ENCODE peak calls at places on chromosomes 4 and X, in eight cellular contexts. Y, W, O, I, X, T, J and E are unnamed samples.

GRCh38 chrX:16305187-16305586 is 137.9 kb downstream of the MAGEB17 start:
- DNase-seq in W (no peak), X (no peak), Y (no peak), O (no peak), J (no peak), I (no peak), T (no peak), E (no peak)

GRCh38 chr4:8229341-8229975 is 30.4 kb downstream of the SH3TC1 start:
- DNase-seq in Y (no peak), W (no peak), X (no peak), I (no peak), J (no peak), T (no peak), O (no peak), E (no peak)

GRCh38 chr4:17511041-17511949 is 595 bp downstream of the QDPR start:
- DNase-seq in T (peak), Y (peak), X (peak), O (peak), J (peak), W (peak), I (peak), E (peak)

GRCh38 chr4:6278801-6279197 is 9.1 kb downstream of the WFS1 start:
- DNase-seq in O (peak), X (no peak), I (peak), Y (no peak), T (no peak), W (no peak), J (peak), E (no peak)

GRCh38 chrX:19799319-19800182 is 87.8 kb downstream of the SH3KBP1 start:
- DNase-seq in W (no peak), T (no peak), O (peak), X (peak), Y (no peak), J (peak), I (no peak), E (peak)

GRCh38 chr4:151624606-151625565 is 135.9 kb downstream of the GATB start:
- DNase-seq in J (peak), I (no peak), Y (no peak), W (no peak), O (no peak), T (no peak), X (no peak), E (peak)

GRCh38 chr4:5217411-5217810 is 166.1 kb downstream of the STK32B start:
- DNase-seq in O (no peak), T (no peak), X (no peak), J (no peak), I (no peak), Y (no peak), W (no peak), E (no peak)

GRCh38 chr4:40197879-40198689 is 1.3 kb downstream of the RHOH start:
- DNase-seq in Y (no peak), O (no peak), X (no peak), I (peak), W (no peak), J (no peak), T (no peak), E (no peak)

GRCh38 chr4:31467781-31468180 is 747.6 kb downstream of the PCDH7 start:
- DNase-seq in I (no peak), Y (no peak), O (peak), X (peak), T (no peak), W (no peak), J (peak), E (no peak)

GRCh38 chr4:156888762-156889161 is 82.8 kb downstream of the PDGFC start:
- DNase-seq in T (no peak), J (peak), O (peak), X (peak), I (no peak), W (no peak), Y (no peak), E (peak)

GRCh38 chr4:133759428-133759827 is 442.2 kb downstream of the PABPC4L start:
- DNase-seq in W (no peak), O (no peak), J (no peak), T (no peak), Y (no peak), X (no peak), I (no peak), E (no peak)

GRCh38 chrX:81348388-81348787 is 146.5 kb downstream of the SH3BGRL start:
- DNase-seq in O (no peak), X (no peak), J (no peak), T (no peak), Y (no peak), I (no peak), W (no peak), E (no peak)

GRCh38 chrX:338836-339400 is 20.3 kb upstream of the GTPBP6 start:
- DNase-seq in O (no peak), J (no peak), W (no peak), Y (no peak), T (no peak), I (no peak), X (no peak), E (no peak)

GRCh38 chr4:116878280-116878679 is 207.1 kb downstream of the TRAM1L1 start:
- DNase-seq in O (no peak), W (no peak), X (no peak), I (no peak), J (no peak), Y (no peak), T (no peak), E (no peak)

GRCh38 chr4:52106701-52107100 is 55.6 kb downstream of the SPATA18 start:
- DNase-seq in Y (no peak), I (no peak), X (no peak), W (no peak), T (peak), J (peak), O (peak), E (no peak)

GRCh38 chr4:118954246-118954645 is 65.6 kb downstream of the SYNPO2 start:
- DNase-seq in I (no peak), W (no peak), T (no peak), Y (peak), O (peak), X (peak), J (peak), E (peak)

GRCh38 chrX:118702741-118703140 is 24.7 kb upstream of the IL13RA1 start:
- DNase-seq in X (peak), T (no peak), I (no peak), W (no peak), O (peak), Y (peak), J (no peak), E (no peak)

GRCh38 chrX:105706041-105706440 is 116.3 kb upstream of the NRK start:
- DNase-seq in O (peak), X (peak), W (no peak), T (no peak), I (no peak), J (peak), Y (no peak), E (no peak)

GRCh38 chrX:105700316-105700715 is 122.0 kb upstream of the NRK start:
- DNase-seq in O (no peak), Y (no peak), X (no peak), T (no peak), I (no peak), J (no peak), W (no peak), E (no peak)

GRCh38 chrX:105698386-105698785 is 124.0 kb upstream of the NRK start:
- DNase-seq in O (peak), J (no peak), T (no peak), W (no peak), I (no peak), X (no peak), Y (no peak), E (no peak)

GRCh38 chrX:105703876-105704275 is 118.5 kb upstream of the NRK start:
- DNase-seq in T (no peak), J (no peak), X (no peak), I (no peak), Y (no peak), W (no peak), O (no peak), E (no peak)

DNA sequence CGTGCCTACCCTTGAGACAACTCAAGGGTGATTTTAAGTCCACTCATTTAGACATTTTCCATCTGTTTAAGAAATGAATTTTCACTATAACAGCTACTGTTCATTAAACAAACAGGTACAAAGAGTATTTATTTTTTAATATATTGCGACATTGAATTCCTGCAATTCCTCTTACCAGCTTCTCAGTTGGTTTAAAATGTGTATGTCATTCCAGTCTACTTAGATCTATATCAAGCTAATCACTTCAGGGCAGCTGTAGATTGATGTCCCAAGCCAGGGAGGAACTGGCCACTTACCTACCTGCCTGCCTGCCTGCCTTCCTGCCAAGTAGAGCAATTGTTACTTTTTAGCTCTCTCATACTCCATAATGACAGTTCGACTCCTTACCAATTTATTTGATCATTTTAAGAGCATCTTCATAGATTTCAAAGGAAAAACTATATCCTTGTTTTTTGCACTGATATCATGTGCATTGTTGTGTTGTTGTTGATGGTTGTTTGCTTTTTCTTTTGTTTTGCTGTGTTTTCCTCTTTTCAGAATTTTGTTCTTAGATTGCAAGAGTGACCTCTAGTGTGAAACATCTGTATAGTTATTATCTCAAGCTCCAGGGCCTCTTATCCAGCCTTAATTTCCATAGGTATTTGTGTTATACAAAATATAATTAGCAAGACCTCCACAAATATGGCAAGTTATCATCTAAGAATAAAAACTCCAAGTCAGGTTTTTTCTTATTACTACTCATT is 120.9 kb upstream of the NRK start:
- DNase-seq in J (peak), T (no peak), X (peak), Y (no peak), O (peak), W (no peak), I (no peak), E (peak)
- TF ChIP-seq CTCF in J (peak), T (no peak), X (peak), Y (peak), O (peak), W (peak), I (no peak), E (peak)

GRCh38 chrX:134374294-134374693 is 85.7 kb upstream of the HPRT1 start:
- DNase-seq in I (no peak), W (no peak), X (no peak), J (peak), O (peak), Y (no peak), T (no peak), E (no peak)

GRCh38 chrX:134375691-134376090 is 84.3 kb upstream of the HPRT1 start:
- DNase-seq in J (no peak), I (no peak), O (no peak), X (no peak), T (no peak), Y (no peak), W (no peak), E (no peak)

GRCh38 chrX:134374910-134375309 is 85.1 kb upstream of the HPRT1 start:
- DNase-seq in J (peak), X (no peak), I (no peak), W (no peak), T (no peak), O (no peak), Y (no peak), E (peak)

GRCh38 chrX:134373736-134374135 is 86.2 kb upstream of the HPRT1 start:
- DNase-seq in W (no peak), J (no peak), O (no peak), I (no peak), X (no peak), Y (no peak), T (no peak), E (no peak)

GRCh38 chrX:134377537-134377936 is 82.4 kb upstream of the HPRT1 start:
- DNase-seq in X (peak), Y (no peak), W (no peak), J (peak), I (no peak), O (peak), T (peak), E (peak)
- TF ChIP-seq CTCF in X (peak), Y (peak), W (no peak), J (peak), I (peak), O (peak), T (no peak), E (peak)

GRCh38 chrX:102651242-102651967 is at the start of gene GPRASP1:
- DNase-seq in W (peak), I (no peak), X (no peak), O (peak), J (peak), T (peak), Y (no peak), E (peak)

GRCh38 chrX:102650903-102651241 is 411 bp upstream of the GPRASP1 start:
- DNase-seq in T (no peak), O (peak), I (no peak), W (no peak), Y (no peak), J (no peak), X (no peak), E (no peak)

GRCh38 chrX:102654696-102655095 is 3.4 kb downstream of the GPRASP1 start:
- DNase-seq in W (no peak), O (no peak), Y (no peak), T (no peak), X (no peak), J (peak), I (no peak), E (no peak)

DNA sequence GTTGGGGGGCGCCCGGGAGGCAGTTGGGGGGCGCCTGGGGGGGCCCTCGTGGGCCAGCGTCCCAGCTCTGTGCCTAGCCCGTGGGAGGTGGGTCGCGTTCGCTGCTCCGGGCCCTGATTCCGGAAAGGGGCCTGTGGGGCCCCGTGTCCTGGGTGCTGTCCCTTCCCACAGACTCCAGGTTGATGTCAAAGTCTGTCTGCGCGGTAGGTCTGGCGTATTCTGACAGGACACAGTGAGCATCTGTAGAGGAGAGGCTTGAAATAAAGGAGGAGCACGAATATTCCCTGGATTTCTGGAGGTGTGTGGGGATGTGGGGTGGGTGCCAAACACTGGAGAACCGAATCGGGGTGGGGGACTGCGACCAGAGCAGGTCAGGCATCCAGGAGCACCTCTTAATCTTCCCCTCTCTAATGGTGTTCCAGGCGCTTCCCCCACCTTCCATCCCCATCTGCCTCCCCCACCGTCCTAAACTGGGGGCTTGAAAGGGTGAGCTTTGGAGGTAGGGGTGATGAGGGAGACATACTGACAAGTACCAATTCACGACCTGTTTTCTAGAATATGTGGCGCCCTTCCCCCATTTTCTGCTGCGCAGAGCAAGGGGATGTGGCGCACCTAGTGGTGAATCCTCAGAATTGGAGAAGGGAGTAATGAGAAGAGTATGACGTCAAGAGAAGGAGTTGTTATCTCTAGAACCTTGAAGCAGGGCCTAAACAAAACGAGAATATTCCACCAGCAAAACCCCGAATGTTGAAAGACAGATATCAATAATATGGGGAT is 873 bp downstream of the GPRASP1 start:
- DNase-seq in I (no peak), W (no peak), Y (no peak), X (peak), O (peak), J (peak), T (peak), E (peak)
- TF ChIP-seq CTCF in I (peak), W (peak), Y (no peak), X (peak), O (peak), J (peak), T (peak), E (peak)

GRCh38 chr4:74134500-74134852 is 23.4 kb upstream of the MTHFD2L start:
- DNase-seq in O (no peak), Y (no peak), W (no peak), J (no peak), I (no peak), X (no peak), T (no peak), E (no peak)
- TF ChIP-seq CTCF in O (no peak), Y (no peak), W (peak), J (no peak), I (no peak), X (no peak), T (no peak), E (peak)

DNA sequence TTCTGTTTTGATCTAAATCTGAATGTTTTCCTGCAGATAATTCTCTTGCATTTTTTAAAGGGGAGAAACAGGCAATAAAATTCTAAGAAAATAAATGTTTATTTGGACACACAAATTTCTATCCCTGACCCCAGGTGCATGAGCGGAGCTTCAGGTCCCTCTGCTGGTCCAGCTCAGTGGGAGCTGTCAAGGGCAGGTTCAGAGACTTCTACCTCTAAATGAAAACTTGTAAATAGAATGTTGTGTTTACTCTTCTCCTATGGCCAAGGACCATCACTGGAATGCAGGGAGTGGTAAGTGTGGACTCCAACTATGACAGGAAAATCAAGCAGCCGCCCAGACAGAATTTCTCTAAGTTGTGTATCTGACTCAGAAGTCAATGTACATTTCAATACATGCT is 148.6 kb upstream of the TTC29 start:
- DNase-seq in W (no peak), T (no peak), I (no peak), Y (no peak), X (peak), J (no peak), O (no peak), E (no peak)
- TF ChIP-seq CTCF in W (peak), T (no peak), I (no peak), Y (peak), X (peak), J (peak), O (no peak), E (peak)

GRCh38 chr4:67122029-67122428 is 423.3 kb downstream of the CENPC start:
- DNase-seq in O (no peak), X (peak), Y (no peak), T (no peak), W (no peak), I (no peak), J (no peak), E (no peak)
- TF ChIP-seq CTCF in O (peak), X (peak), Y (no peak), T (no peak), W (peak), I (peak), J (peak), E (no peak)

GRCh38 chrX:93591398-93591797 is 82.0 kb downstream of the NAP1L3 start:
- DNase-seq in T (no peak), I (no peak), W (no peak), O (no peak), Y (no peak), X (no peak), J (no peak), E (no peak)
- TF ChIP-seq CTCF in T (no peak), I (no peak), W (peak), O (no peak), Y (no peak), X (no peak), J (no peak), E (no peak)

DNA sequence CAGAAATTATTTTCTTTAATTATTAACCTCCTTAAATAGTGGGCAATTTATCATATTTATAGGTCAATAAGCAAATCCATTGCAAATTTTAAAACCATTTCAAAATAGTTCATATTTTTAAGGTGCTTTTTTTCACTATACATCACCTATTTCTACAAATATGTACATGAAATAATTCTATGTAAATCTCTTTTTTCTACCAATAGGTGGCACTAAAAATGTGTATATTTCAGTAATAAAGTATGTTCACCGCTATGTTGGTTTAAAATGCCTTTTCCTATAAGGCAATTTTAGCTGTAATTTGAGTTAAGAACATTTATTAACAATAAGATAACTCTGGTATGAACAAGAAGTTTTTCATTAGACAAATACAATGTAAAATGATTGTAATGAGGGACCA is 672.2 kb downstream of the KCTD8 start:
- DNase-seq in J (peak), I (peak), Y (no peak), W (no peak), T (no peak), X (peak), O (peak), E (no peak)
- TF ChIP-seq CTCF in J (no peak), I (no peak), Y (no peak), W (peak), T (peak), X (peak), O (peak), E (peak)

GRCh38 chrX:86946569-86946968 is 571.0 kb upstream of the KLHL4 start:
- DNase-seq in Y (no peak), J (peak), I (peak), T (no peak), W (no peak), X (peak), O (peak), E (no peak)
- TF ChIP-seq CTCF in Y (peak), J (peak), I (no peak), T (peak), W (peak), X (peak), O (peak), E (peak)

DNA sequence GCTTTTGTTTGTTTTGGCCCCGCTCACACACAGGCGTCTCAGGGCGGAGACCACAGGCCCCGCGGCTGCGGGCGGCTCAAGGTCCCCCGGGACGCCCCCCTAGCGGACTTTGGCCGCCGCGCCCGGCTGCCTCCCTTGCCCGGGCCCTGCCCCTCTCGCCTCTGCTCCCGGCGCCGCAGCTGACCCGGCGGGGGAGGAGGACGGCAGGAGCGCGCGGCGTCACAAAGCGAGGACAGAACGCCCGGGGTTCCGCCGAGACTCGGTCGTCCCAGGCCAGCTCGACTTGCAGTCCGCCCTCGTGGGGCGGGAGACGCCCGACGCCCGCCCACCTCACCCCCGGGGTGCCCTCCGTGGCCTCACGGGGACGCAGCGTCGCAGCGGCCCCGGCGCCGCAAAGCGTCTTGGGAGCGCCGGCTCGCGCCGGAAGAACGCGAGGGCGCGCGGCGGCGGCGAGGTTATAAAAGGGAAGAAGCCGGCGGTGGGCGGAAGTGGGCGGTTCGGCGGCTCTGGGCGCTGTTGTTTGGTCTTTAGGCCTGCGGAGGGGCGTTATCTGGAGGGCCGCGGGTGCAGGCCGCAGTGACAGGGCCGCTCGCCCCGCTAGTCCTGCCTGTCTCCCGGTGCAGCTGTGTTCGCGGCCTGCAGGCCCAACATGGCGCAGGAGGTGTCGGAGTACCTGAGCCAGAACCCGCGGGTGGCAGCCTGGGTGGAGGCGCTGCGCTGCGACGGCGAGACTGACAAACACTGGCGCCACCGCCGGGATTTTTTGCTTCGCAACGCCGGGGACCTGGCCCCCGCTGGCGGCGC is at the start of gene CDKN2AIP:
- DNase-seq in I (peak), Y (peak), W (peak), T (peak), J (peak), O (peak), X (peak), E (peak)
- TF ChIP-seq CTCF in I (peak), Y (no peak), W (peak), T (peak), J (no peak), O (no peak), X (no peak), E (peak)